ENCODE peak calls at places on chromosomes 12 and 14, in nine cellular contexts. One of them, this sample, is unnamed.

GRCh38 chr14:35279369-35279768 is 12.8 kb upstream of the PSMA6 start:
- DNase-seq in transverse colon: no peak
- DNase-seq in stomach: no peak
- DNase-seq in K562: no peak
- DNase-seq in SK-N-SH: no peak
- DNase-seq in esophagus muscularis mucosa: no peak
- DNase-seq in suprapubic skin: no peak
- DNase-seq in HepG2: no peak
- DNase-seq in sigmoid colon: no peak
- DNase-seq in this sample: no peak

GRCh38 chr12:75853621-75854020 is 178.0 kb downstream of the PHLDA1 start:
- DNase-seq in transverse colon: no peak
- DNase-seq in stomach: no peak
- DNase-seq in K562: no peak
- DNase-seq in SK-N-SH: peak; percentile 47
- DNase-seq in esophagus muscularis mucosa: no peak
- DNase-seq in suprapubic skin: no peak
- DNase-seq in HepG2: no peak
- DNase-seq in sigmoid colon: no peak
- DNase-seq in this sample: no peak

GRCh38 chr12:95721320-95721719 is 69.2 kb downstream of the NTN4 start:
- DNase-seq in transverse colon: no peak
- DNase-seq in stomach: no peak
- DNase-seq in K562: no peak
- DNase-seq in SK-N-SH: no peak
- DNase-seq in esophagus muscularis mucosa: no peak
- DNase-seq in suprapubic skin: no peak
- DNase-seq in HepG2: no peak
- DNase-seq in sigmoid colon: no peak
- DNase-seq in this sample: no peak

GRCh38 chr12:46219892-46220655 is 48.8 kb downstream of the SLC38A1 start:
- DNase-seq in transverse colon: peak; percentile 18
- DNase-seq in stomach: no peak
- DNase-seq in K562: peak; percentile 68
- DNase-seq in SK-N-SH: no peak
- DNase-seq in esophagus muscularis mucosa: no peak
- DNase-seq in suprapubic skin: no peak
- DNase-seq in HepG2: peak; percentile 30
- DNase-seq in sigmoid colon: no peak
- DNase-seq in this sample: no peak

GRCh38 chr14:55582741-55583140 is 2.7 kb downstream of the KTN1 start:
- DNase-seq in transverse colon: no peak
- DNase-seq in stomach: no peak
- DNase-seq in K562: no peak
- DNase-seq in SK-N-SH: no peak
- DNase-seq in esophagus muscularis mucosa: no peak
- DNase-seq in suprapubic skin: no peak
- DNase-seq in HepG2: no peak
- DNase-seq in sigmoid colon: no peak
- DNase-seq in this sample: no peak

GRCh38 chr14:94363171-94363624 is 25.2 kb downstream of the SERPINA1 start:
- DNase-seq in transverse colon: no peak
- DNase-seq in stomach: no peak
- DNase-seq in K562: no peak
- DNase-seq in SK-N-SH: no peak
- DNase-seq in esophagus muscularis mucosa: no peak
- DNase-seq in suprapubic skin: peak; percentile 67
- DNase-seq in HepG2: no peak
- DNase-seq in sigmoid colon: peak; percentile 27
- DNase-seq in this sample: no peak

GRCh38 chr14:92783813-92784431 is 10.2 kb upstream of the GOLGA5 start:
- DNase-seq in transverse colon: peak; percentile 29
- DNase-seq in stomach: no peak
- DNase-seq in K562: peak; percentile 8
- DNase-seq in SK-N-SH: peak; percentile 44
- DNase-seq in esophagus muscularis mucosa: no peak
- DNase-seq in suprapubic skin: no peak
- DNase-seq in HepG2: peak; percentile 56
- DNase-seq in sigmoid colon: no peak
- DNase-seq in this sample: no peak

GRCh38 chr12:129371268-129371667 is 518.0 kb downstream of the GLT1D1 start:
- DNase-seq in transverse colon: no peak
- DNase-seq in stomach: no peak
- DNase-seq in K562: no peak
- DNase-seq in SK-N-SH: no peak
- DNase-seq in esophagus muscularis mucosa: no peak
- DNase-seq in suprapubic skin: no peak
- DNase-seq in HepG2: no peak
- DNase-seq in sigmoid colon: no peak
- DNase-seq in this sample: no peak

GRCh38 chr12:52837781-52838736 is 3.9 kb upstream of the KRT79 start:
- DNase-seq in transverse colon: no peak
- DNase-seq in stomach: no peak
- DNase-seq in K562: no peak
- DNase-seq in SK-N-SH: no peak
- DNase-seq in esophagus muscularis mucosa: no peak
- DNase-seq in suprapubic skin: no peak
- DNase-seq in HepG2: no peak
- DNase-seq in sigmoid colon: no peak
- DNase-seq in this sample: no peak

GRCh38 chr12:92145481-92145730 is 240 bp downstream of the BTG1 start:
- DNase-seq in transverse colon: no peak
- DNase-seq in stomach: no peak
- DNase-seq in K562: no peak
- DNase-seq in SK-N-SH: no peak
- DNase-seq in esophagus muscularis mucosa: no peak
- DNase-seq in suprapubic skin: no peak
- DNase-seq in HepG2: no peak
- DNase-seq in sigmoid colon: no peak
- DNase-seq in this sample: no peak

GRCh38 chr12:84411031-84411430 is 501.6 kb downstream of the SLC6A15 start:
- DNase-seq in transverse colon: no peak
- DNase-seq in stomach: no peak
- DNase-seq in K562: no peak
- DNase-seq in SK-N-SH: no peak
- DNase-seq in esophagus muscularis mucosa: no peak
- DNase-seq in suprapubic skin: no peak
- DNase-seq in HepG2: no peak
- DNase-seq in sigmoid colon: no peak
- DNase-seq in this sample: no peak

GRCh38 chr14:99685061-99685995 is 1.2 kb downstream of the CYP46A1 start:
- DNase-seq in transverse colon: no peak
- DNase-seq in stomach: peak; percentile 3
- DNase-seq in K562: no peak
- DNase-seq in SK-N-SH: no peak
- DNase-seq in esophagus muscularis mucosa: no peak
- DNase-seq in suprapubic skin: peak; percentile 52
- DNase-seq in HepG2: no peak
- DNase-seq in sigmoid colon: peak; percentile 49
- DNase-seq in this sample: no peak

GRCh38 chr14:75562048-75562447 is 16.4 kb upstream of the FLVCR2 start:
- DNase-seq in transverse colon: no peak
- DNase-seq in stomach: no peak
- DNase-seq in K562: no peak
- DNase-seq in SK-N-SH: no peak
- DNase-seq in esophagus muscularis mucosa: no peak
- DNase-seq in suprapubic skin: no peak
- DNase-seq in HepG2: no peak
- DNase-seq in sigmoid colon: no peak
- DNase-seq in this sample: no peak

GRCh38 chr12:132329036-132329738 is at the start of gene GALNT9:
- DNase-seq in transverse colon: no peak
- DNase-seq in stomach: no peak
- DNase-seq in K562: peak; percentile 40
- DNase-seq in SK-N-SH: no peak
- DNase-seq in esophagus muscularis mucosa: no peak
- DNase-seq in suprapubic skin: no peak
- DNase-seq in HepG2: no peak
- DNase-seq in sigmoid colon: no peak
- DNase-seq in this sample: peak; percentile 85
- TF ChIP-seq EP300 in transverse colon: no peak
- TF ChIP-seq EP300 in stomach: no peak
- TF ChIP-seq EP300 in K562: no peak
- TF ChIP-seq EP300 in SK-N-SH: no peak
- TF ChIP-seq EP300 in esophagus muscularis mucosa: no peak
- TF ChIP-seq EP300 in suprapubic skin: no peak
- TF ChIP-seq EP300 in HepG2: no peak
- TF ChIP-seq EP300 in sigmoid colon: no peak
- TF ChIP-seq EP300 in this sample: no peak

DNA sequence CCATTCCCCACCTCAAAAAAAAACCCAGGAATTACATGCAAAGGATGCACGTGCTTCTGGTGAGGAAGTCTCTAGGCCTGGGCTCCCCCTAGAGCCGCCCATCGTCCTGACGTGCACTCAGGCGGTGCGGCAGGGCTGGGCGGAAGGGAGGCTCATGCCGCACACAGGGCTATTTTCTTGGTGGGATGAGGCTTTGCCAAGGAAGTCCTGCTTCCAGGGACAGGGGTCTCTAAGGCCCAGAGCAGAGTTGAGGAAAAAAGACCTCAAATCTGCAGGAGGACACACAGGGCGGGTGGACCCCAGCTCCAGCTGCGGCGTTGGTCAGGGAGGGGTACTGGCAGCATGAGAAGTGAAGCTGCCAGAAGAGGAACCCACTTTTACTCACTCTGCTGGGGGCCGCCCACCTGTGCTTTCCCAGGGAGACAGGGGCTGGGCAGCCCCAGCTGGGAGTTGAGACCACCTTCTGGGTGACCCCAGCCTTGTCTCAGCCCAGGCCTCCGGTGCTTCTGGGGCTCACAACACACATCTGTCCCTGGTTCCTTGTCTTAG is 4.2 kb downstream of the RHOF start:
- DNase-seq in transverse colon: peak; percentile 59
- DNase-seq in stomach: no peak
- DNase-seq in K562: no peak
- DNase-seq in SK-N-SH: no peak
- DNase-seq in esophagus muscularis mucosa: no peak
- DNase-seq in suprapubic skin: no peak
- DNase-seq in HepG2: no peak
- DNase-seq in sigmoid colon: no peak
- DNase-seq in this sample: no peak
- TF ChIP-seq POLR2AphosphoS5 in transverse colon: no peak
- TF ChIP-seq POLR2AphosphoS5 in stomach: peak; percentile 12
- TF ChIP-seq POLR2AphosphoS5 in K562: no peak
- TF ChIP-seq POLR2AphosphoS5 in SK-N-SH: no peak
- TF ChIP-seq POLR2AphosphoS5 in esophagus muscularis mucosa: no peak
- TF ChIP-seq POLR2AphosphoS5 in suprapubic skin: no peak
- TF ChIP-seq POLR2AphosphoS5 in HepG2: no peak
- TF ChIP-seq POLR2AphosphoS5 in sigmoid colon: no peak
- TF ChIP-seq POLR2AphosphoS5 in this sample: peak; percentile 52

DNA sequence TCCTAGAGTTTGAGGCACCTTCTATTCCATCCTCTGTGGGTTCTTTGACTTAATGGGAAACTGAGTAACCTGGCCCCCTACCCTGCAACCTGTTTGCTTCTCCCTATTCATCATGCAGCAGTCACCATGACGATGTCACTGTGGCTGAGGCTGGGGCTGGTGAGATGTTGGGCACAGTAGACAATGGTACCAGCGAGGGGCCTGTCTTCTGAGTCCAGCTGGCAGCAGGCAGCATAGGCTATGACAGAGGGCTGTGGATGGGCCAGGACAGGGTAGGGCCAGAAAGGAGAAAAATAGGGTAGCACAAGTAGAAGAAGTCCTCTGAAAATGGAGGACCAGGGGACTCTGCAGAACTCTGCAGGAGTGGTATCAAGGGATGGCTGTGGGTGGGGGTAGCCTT is 2.0 kb downstream of the CIROP start:
- DNase-seq in transverse colon: no peak
- DNase-seq in stomach: no peak
- DNase-seq in K562: no peak
- DNase-seq in SK-N-SH: no peak
- DNase-seq in esophagus muscularis mucosa: no peak
- DNase-seq in suprapubic skin: peak; percentile 69
- DNase-seq in HepG2: no peak
- DNase-seq in sigmoid colon: peak; percentile 45
- DNase-seq in this sample: no peak
- TF ChIP-seq CTCF in transverse colon: no peak
- TF ChIP-seq CTCF in stomach: no peak
- TF ChIP-seq CTCF in K562: no peak
- TF ChIP-seq CTCF in SK-N-SH: no peak
- TF ChIP-seq CTCF in esophagus muscularis mucosa: no peak
- TF ChIP-seq CTCF in suprapubic skin: no peak
- TF ChIP-seq CTCF in HepG2: no peak
- TF ChIP-seq CTCF in sigmoid colon: no peak
- TF ChIP-seq CTCF in this sample: no peak

DNA sequence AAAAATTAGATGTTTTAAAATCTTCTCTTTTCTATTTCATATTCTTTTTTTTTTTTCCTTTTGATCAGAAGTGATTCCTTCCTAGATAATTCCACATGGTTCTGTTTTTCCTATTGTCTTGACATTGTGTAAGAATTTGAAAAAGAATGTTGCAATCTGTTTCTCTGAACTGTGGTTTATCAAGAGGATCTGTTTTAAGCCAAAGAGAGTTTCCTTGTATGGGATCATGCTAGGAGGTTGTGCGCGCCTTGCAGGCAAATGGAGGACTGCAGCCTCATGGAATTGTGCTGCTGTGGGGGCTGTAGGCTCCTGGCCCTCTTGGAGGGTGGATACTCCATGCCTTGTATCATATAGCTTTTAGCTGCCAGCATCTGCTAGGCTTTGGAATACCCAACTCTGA is 43.3 kb upstream of the MBIP start:
- DNase-seq in transverse colon: no peak
- DNase-seq in stomach: no peak
- DNase-seq in K562: no peak
- DNase-seq in SK-N-SH: no peak
- DNase-seq in esophagus muscularis mucosa: peak; percentile 50
- DNase-seq in suprapubic skin: no peak
- DNase-seq in HepG2: no peak
- DNase-seq in sigmoid colon: no peak
- DNase-seq in this sample: no peak
- TF ChIP-seq EP300 in transverse colon: no peak
- TF ChIP-seq EP300 in stomach: no peak
- TF ChIP-seq EP300 in K562: no peak
- TF ChIP-seq EP300 in SK-N-SH: no peak
- TF ChIP-seq EP300 in esophagus muscularis mucosa: no peak
- TF ChIP-seq EP300 in suprapubic skin: no peak
- TF ChIP-seq EP300 in HepG2: no peak
- TF ChIP-seq EP300 in sigmoid colon: no peak
- TF ChIP-seq EP300 in this sample: no peak

DNA sequence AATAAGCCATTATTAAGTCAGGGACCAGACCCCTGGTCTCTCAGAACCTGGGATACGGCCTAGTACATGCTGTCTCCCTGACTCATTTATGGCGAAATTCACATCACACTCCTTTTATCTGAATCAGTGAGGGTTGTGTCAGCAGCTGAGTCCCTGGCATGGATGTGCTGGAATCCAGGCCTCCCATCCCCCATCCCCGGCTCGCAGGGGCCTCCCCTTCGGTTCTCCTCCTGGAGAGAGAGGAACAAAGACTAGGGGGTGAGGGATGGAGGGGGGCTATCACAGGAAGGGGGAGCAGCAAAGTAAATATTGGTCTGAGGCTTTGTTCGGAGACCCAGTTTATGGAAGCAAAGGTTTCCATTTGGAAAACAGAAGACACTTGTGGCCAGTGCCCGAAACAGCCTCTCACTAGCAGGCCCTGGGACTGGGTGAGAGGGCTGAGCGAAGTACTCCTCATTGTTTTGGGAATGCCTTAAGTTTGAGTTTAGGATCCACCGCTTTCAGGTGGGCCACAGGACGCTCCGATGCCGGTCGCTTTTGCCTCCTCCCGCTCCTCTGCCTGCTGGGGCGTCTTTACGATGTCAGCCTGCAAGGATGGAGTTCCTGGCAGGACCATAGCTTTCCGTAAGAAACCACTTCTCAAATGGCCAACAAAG is 145.0 kb downstream of the PRKCH start:
- DNase-seq in transverse colon: peak; percentile 51
- DNase-seq in stomach: no peak
- DNase-seq in K562: no peak
- DNase-seq in SK-N-SH: no peak
- DNase-seq in esophagus muscularis mucosa: peak; percentile 89
- DNase-seq in suprapubic skin: no peak
- DNase-seq in HepG2: peak; percentile 69
- DNase-seq in sigmoid colon: peak; percentile 80
- DNase-seq in this sample: peak; percentile 46
- TF ChIP-seq POLR2AphosphoS5 in transverse colon: peak; percentile 32
- TF ChIP-seq POLR2AphosphoS5 in stomach: peak; percentile 92
- TF ChIP-seq POLR2AphosphoS5 in K562: no peak
- TF ChIP-seq POLR2AphosphoS5 in SK-N-SH: no peak
- TF ChIP-seq POLR2AphosphoS5 in esophagus muscularis mucosa: peak; percentile 90
- TF ChIP-seq POLR2AphosphoS5 in suprapubic skin: peak; percentile 87
- TF ChIP-seq POLR2AphosphoS5 in HepG2: no peak
- TF ChIP-seq POLR2AphosphoS5 in sigmoid colon: peak; percentile 71
- TF ChIP-seq POLR2AphosphoS5 in this sample: peak; percentile 92

This sample was measured in upper lobe of left lung.